ENCODE peak calls at places on chromosomes 2 and 18, in four cellular contexts. Y, N, H and K are unnamed samples.

GRCh38 chr2:194723446-194723845 is 933.6 kb upstream of the SLC39A10 start:
- DNase-seq in Y (no peak), N (no peak), H (no peak), K (no peak)

GRCh38 chr2:224816816-224817215 is 100.7 kb upstream of the CCDC195 start:
- DNase-seq in N (no peak), H (no peak), Y (no peak), K (no peak)

GRCh38 chr2:19731515-19731914 is 170.3 kb downstream of the TTC32 start:
- DNase-seq in Y (no peak), N (no peak), H (no peak), K (no peak)

GRCh38 chr2:149466635-149467034 is 120.9 kb downstream of the MMADHC start:
- DNase-seq in H (no peak), N (no peak), Y (no peak), K (no peak)

GRCh38 chr2:69616755-69617154 is 26.8 kb downstream of the AAK1 start:
- DNase-seq in N (no peak), H (no peak), Y (peak), K (no peak)

GRCh38 chr2:69584127-69584889 is 59.2 kb downstream of the AAK1 start:
- DNase-seq in H (peak), Y (peak), N (no peak), K (no peak)

GRCh38 chr18:37435996-37436395 is 129.6 kb downstream of the CELF4 start:
- DNase-seq in Y (no peak), H (no peak), N (no peak), K (no peak)

GRCh38 chr18:61922435-61922834 is 29.6 kb upstream of the RNF152 start:
- DNase-seq in H (no peak), Y (no peak), N (no peak), K (no peak)

GRCh38 chr2:190545756-190546385 is 11.3 kb upstream of the NEMP2 start:
- DNase-seq in H (no peak), Y (no peak), N (no peak), K (no peak)

GRCh38 chr2:69767034-69767433 is 25.1 kb downstream of the ANXA4 start:
- DNase-seq in N (no peak), H (no peak), Y (no peak), K (no peak)

DNA sequence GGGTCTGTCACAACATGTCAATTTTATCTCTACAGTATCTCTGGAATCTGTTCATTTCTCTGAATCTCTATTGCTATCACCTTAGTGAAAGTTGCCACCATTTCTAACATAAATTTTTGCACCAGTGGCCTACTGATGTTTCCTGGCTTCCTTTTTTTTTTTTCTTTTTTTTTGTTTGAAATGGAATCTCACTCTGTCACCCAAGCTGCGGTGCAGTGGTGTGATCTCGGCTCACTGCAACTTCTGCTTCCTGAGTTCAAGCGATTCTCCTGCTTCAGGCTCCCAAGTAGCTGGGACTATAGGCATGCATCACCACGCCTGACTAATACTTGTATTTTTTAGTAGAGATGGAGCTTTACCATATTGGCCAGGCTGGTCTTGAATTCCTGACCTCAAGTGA is 35.1 kb downstream of the KCNJ13 start:
- DNase-seq in N (no peak), Y (no peak), H (no peak), K (no peak)
- TF ChIP-seq SPI1 in N (no peak), Y (peak), H (no peak), K (no peak)

DNA sequence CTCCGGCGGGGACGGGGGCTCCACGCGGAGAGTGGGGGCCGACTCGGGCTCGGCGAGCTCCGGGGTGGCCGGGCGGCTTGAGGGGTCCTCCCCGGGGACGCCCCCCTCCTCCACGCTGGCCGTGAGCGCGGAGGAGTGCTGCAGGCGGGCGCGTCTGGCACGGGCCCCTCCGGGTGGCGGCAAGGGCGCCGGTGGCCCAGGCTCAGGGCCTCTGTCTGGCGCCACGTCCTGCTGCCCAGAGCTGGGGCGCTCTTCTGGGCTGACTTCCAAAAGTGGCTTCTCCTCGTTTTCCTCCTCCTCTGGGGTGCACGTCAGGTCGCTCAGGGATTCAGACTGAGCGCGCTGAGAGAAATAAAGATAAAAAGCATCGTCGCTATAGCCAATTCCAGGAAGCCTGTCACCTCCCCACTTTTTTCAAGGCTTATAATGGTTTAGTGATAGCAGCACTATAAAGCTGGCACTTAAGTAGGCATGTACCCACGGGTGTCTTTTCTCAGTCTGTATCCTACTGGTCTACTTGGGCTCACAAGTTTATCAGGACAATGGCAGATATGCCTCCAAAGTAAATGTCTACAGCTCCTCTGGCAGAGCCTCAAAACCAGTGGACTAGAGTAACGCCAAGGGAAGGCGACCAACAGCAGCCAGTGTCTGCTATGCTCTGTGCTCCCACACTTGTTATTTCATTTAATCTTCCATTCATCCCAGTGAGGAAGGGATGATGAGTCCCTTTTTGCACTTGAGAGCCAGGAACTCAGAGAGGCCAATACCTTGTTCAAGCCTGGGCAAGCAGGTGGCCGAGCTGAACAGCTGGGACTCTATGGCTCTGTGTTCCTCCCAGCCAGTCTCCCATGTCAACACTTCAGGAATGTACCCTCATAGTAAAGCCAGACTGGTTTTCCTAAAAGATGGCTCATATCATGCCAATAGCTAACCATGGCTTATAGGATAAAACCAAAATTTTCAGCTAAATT is 92.5 kb upstream of the MGAT4A start:
- DNase-seq in Y (no peak), N (no peak), H (no peak), K (no peak)
- TF ChIP-seq SPI1 in Y (no peak), N (no peak), H (no peak), K (no peak)

GRCh38 chr2:241339839-241340471 is 16.1 kb upstream of the FARP2 start:
- DNase-seq in N (no peak), Y (no peak), H (no peak), K (no peak)
- TF ChIP-seq SPI1 in N (no peak), Y (no peak), H (no peak), K (no peak)

GRCh38 chr2:163011035-163011434 is 172.5 kb upstream of the KCNH7 start:
- DNase-seq in N (no peak), H (no peak), Y (no peak), K (no peak)
- TF ChIP-seq SPI1 in N (no peak), H (no peak), Y (no peak), K (no peak)

GRCh38 chr2:216554755-216555154 is 56.1 kb downstream of the RPL37A start:
- DNase-seq in N (no peak), Y (no peak), H (no peak), K (no peak)

GRCh38 chr2:216554286-216554685 is 55.6 kb downstream of the RPL37A start:
- DNase-seq in H (no peak), Y (no peak), N (no peak), K (no peak)

GRCh38 chr2:216556202-216556601 is 57.6 kb downstream of the RPL37A start:
- DNase-seq in H (no peak), N (no peak), Y (no peak), K (no peak)

GRCh38 chr2:216553841-216554240 is 55.2 kb downstream of the RPL37A start:
- DNase-seq in H (no peak), Y (no peak), N (no peak), K (no peak)

DNA sequence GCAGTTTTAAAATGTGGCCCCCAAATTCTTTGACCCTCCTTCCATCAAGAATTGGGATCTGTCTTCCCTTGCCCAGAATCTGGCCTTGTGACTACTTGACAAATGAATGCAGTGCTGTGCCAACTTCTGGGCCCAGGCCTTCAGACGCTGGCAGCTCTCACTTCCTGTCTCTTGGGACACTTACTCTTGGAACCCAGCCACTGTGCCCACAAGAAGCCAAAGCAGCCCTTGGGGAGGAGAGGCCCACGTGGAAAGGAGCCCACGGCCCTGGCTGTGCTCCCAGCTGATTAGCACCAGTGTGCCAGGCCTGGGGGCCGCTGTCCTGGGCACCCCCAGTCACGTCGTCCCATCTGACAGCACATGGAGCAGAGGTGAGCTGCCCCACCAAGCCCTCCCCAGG is 56.6 kb downstream of the RPL37A start:
- DNase-seq in Y (no peak), H (no peak), N (no peak), K (no peak)
- TF ChIP-seq SPI1 in Y (peak), H (no peak), N (no peak), K (no peak)

GRCh38 chr2:15738225-15738546 is 146.5 kb downstream of the DDX1 start:
- DNase-seq in H (no peak), N (no peak), Y (no peak), K (no peak)
- TF ChIP-seq SPI1 in H (no peak), N (no peak), Y (no peak), K (no peak)

DNA sequence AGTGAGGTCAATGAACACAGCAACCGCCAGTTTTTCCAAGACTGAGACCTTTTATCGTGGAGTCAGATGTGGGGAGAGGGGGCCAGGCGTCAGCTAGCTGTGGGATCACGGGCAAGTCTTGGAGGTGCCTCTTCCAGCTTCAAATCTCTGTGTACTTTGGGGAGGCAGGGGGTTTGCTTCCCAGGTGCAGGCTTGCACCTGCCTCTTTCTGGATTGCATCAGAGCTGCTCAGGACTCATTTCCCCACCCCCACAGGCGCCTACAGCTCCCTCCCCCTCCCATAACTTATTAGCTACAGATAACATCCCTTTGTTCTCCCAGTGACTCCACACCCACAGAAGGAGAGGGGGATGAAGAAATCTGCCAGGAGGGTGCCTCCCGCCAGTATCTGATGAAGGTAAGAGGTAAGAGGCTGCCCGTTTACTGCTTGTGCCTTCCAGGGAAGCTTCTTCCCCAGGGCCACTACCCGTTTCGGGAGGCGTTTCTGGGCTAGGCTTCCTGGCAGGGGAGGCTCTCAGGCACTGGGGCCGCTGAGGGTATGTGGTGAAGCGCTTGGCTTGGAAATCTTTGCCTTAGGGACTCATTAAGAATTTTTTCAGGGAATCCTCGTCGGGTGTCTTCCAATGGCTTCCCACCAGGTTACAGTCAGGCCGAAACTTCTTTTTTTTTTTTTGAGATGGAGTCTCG is 18.8 kb upstream of the MRPL33 start:
- DNase-seq in N (no peak), Y (no peak), H (peak), K (no peak)
- TF ChIP-seq SPI1 in N (no peak), Y (no peak), H (no peak), K (no peak)

DNA sequence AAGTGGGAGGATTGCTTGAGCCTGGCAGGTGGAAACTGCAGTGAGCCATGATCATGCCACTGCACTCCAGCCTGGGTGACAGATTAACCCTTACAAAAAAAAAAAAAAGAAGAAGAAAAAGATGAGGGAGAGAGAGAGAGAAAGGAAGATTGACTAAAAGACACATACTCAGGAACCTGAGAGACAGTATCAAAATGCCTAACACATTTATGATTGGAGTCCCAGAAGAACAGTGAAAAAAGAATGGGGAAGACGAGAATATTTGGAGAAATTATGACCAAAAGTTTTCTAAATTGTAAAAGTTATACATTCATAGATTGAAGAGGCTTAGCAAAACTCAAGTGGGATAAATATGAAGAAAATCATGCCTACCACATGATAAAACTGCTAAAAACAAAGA is 19.9 kb upstream of the SPATS2L start:
- DNase-seq in N (no peak), H (no peak), Y (no peak), K (no peak)
- TF ChIP-seq SPI1 in N (no peak), H (no peak), Y (no peak), K (no peak)

DNA sequence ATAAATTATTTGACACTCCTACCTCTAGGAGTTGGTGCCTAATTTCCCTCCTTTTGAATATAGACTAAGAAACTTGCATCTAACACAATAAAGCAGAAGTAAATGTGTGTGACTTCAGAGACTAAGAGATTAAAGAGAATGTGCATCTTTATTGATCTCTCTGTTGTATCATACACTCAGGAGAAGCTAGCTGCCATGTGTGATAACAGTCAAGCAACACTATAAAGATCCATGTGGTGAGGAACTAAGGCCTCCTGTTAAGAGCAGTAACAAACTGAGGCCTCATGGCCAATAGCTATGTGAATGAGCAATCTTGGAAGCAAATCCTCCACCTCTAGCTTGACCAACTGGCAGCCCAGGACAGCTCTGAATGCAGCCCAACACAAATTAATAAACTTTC is 3.4 kb downstream of the FANCL start:
- DNase-seq in Y (no peak), N (no peak), H (peak), K (no peak)
- TF ChIP-seq SPI1 in Y (no peak), N (no peak), H (no peak), K (no peak)